ENCODE peak calls at places on chromosomes 6 and 20, in six cellular contexts. C is NCI-H2171 treated with DMSO at 0.1 percent for 48 hours; X is T-helper 1 cell; W is activated CD4-positive, alpha-beta T cell treated with anti-CD3 and anti-CD28 coated beads for 48 hours; O is sciatic nerve; A is GM04504. L is an unnamed sample.

GRCh38 chr20:58099956-58100730 is 128.3 kb downstream of the ANKRD60 start:
- DNase-seq in C (no peak), X (no peak), W (no peak), O (no peak), A (no peak), L (no peak)

GRCh38 chr6:163469459-163469858 is 54.9 kb downstream of the QKI start:
- DNase-seq in C (no peak), X (no peak), W (no peak), O (no peak), A (no peak), L (no peak)

GRCh38 chr6:90714319-90714718 is 127.4 kb upstream of the MAP3K7 start:
- DNase-seq in C (no peak), X (no peak), W (no peak), O (no peak), A (no peak), L (no peak)

GRCh38 chr20:20412750-20413149 is 44.8 kb downstream of the INSM1 start:
- DNase-seq in C (peak), X (no peak), W (peak), O (no peak), A (no peak), L (no peak)

GRCh38 chr6:16594849-16595248 is 166.4 kb downstream of the ATXN1 start:
- DNase-seq in C (no peak), X (no peak), W (no peak), O (no peak), A (no peak), L (no peak)

GRCh38 chr20:10705801-10706459 is 32.1 kb upstream of the JAG1 start:
- DNase-seq in C (no peak), X (no peak), W (peak), O (no peak), A (no peak), L (no peak)

GRCh38 chr6:37406942-37407341 is 26.1 kb upstream of the CMTR1 start:
- DNase-seq in C (no peak), X (no peak), W (no peak), O (no peak), A (no peak), L (no peak)

GRCh38 chr20:63580796-63581461 is 6.9 kb upstream of the HELZ2 start:
- DNase-seq in C (peak), X (peak), W (peak), O (no peak), A (no peak), L (no peak)

GRCh38 chr6:154266560-154267134 is 90.0 kb downstream of the IPCEF1 start:
- DNase-seq in C (no peak), X (no peak), W (no peak), O (no peak), A (no peak), L (no peak)

GRCh38 chr6:37137881-37138568 is 31.9 kb upstream of the PIM1 start:
- DNase-seq in C (no peak), X (no peak), W (peak), O (no peak), A (no peak), L (no peak)

GRCh38 chr20:51300104-51300503 is 242.4 kb downstream of the NFATC2 start:
- DNase-seq in C (no peak), X (no peak), W (no peak), O (no peak), A (no peak), L (no peak)

GRCh38 chr6:164133095-164133494 is 718.6 kb downstream of the QKI start:
- DNase-seq in C (no peak), X (no peak), W (no peak), O (no peak), A (no peak), L (no peak)

GRCh38 chr6:118216751-118217150 is 309.7 kb downstream of the SLC35F1 start:
- DNase-seq in C (no peak), X (no peak), W (no peak), O (no peak), A (no peak), L (no peak)

GRCh38 chr20:2809690-2810089 is 5.1 kb upstream of the C20orf141 start:
- DNase-seq in C (no peak), X (no peak), W (no peak), O (no peak), A (no peak), L (no peak)

GRCh38 chr6:36840471-36841461 is 1.5 kb upstream of the CPNE5 start:
- DNase-seq in C (peak), X (peak), W (peak), O (no peak), A (no peak), L (peak)

GRCh38 chr20:47985092-47985850 is 200.0 kb upstream of the SULF2 start:
- DNase-seq in C (peak), X (no peak), W (no peak), O (no peak), A (peak), L (no peak)

GRCh38 chr6:135796884-135797283 is 54.6 kb upstream of the PDE7B start:
- DNase-seq in C (no peak), X (no peak), W (no peak), O (no peak), A (peak), L (no peak)

GRCh38 chr6:129317931-129318820 is 391.8 kb downstream of the ARHGAP18 start:
- DNase-seq in C (no peak), X (no peak), W (no peak), O (no peak), A (no peak), L (no peak)